ENCODE peak calls at places on chromosomes 16 and 17, in eight cellular contexts. K is ACHN; Q is effector memory CD8-positive, alpha-beta T cell; V is activated gamma-delta T cell treated with anti-CD3 and anti-CD28 coated beads, Interleukin-2, amount 50 U/mL, for 16 hours; X is stimulated activated CD4-positive, alpha-beta T cell treated with anti-CD3 and anti-CD28 coated beads, Interleukin-1b, Interleukin-23, amount 100 ng/mL, for 1 hour; H is LHCN-M2; E is NCI-H226; F is A172. I is an unnamed sample.

GRCh38 chr17:42407289-42407836 is 15.7 kb downstream of the CAVIN1 start:
- DNase-seq in K (peak), Q (peak), V (peak), X (no peak), H (peak), E (peak), F (peak), I (peak)

GRCh38 chr16:15752717-15753488 is 102.9 kb downstream of the NDE1 start:
- DNase-seq in K (no peak), Q (no peak), V (no peak), X (no peak), H (no peak), E (no peak), F (no peak), I (no peak)

GRCh38 chr17:64775701-64776570 is 113.8 kb upstream of the SMURF2 start:
- DNase-seq in K (no peak), Q (no peak), V (no peak), X (no peak), H (peak), E (no peak), F (no peak), I (no peak)

GRCh38 chr16:27273670-27274522 is 5.3 kb upstream of the NSMCE1 start:
- DNase-seq in K (peak), Q (no peak), V (no peak), X (no peak), H (peak), E (no peak), F (peak), I (peak)

GRCh38 chr17:31595076-31595475 is 203.6 kb downstream of the RAB11FIP4 start:
- DNase-seq in K (no peak), Q (no peak), V (no peak), X (no peak), H (peak), E (no peak), F (peak), I (peak)

GRCh38 chr17:76137351-76138233 is 3.5 kb downstream of the FOXJ1 start:
- DNase-seq in K (no peak), Q (no peak), V (no peak), X (no peak), H (no peak), E (no peak), F (no peak), I (no peak)

GRCh38 chr17:10224592-10225195 is 26.3 kb upstream of the GAS7 start:
- DNase-seq in K (no peak), Q (no peak), V (peak), X (no peak), H (no peak), E (no peak), F (no peak), I (no peak)

GRCh38 chr17:81244358-81245023 is 5.4 kb downstream of the NDUFAF8 start:
- DNase-seq in K (no peak), Q (no peak), V (no peak), X (no peak), H (no peak), E (no peak), F (no peak), I (no peak)

GRCh38 chr16:7338826-7339225 is 6.2 kb downstream of the RBFOX1 start:
- DNase-seq in K (no peak), Q (no peak), V (no peak), X (no peak), H (no peak), E (no peak), F (no peak), I (no peak)

GRCh38 chr16:82195917-82196494 is 26.0 kb upstream of the MPHOSPH6 start:
- DNase-seq in K (no peak), Q (no peak), V (no peak), X (no peak), H (no peak), E (no peak), F (no peak), I (no peak)

GRCh38 chr16:8523932-8524331 is 66.4 kb downstream of the TMEM114 start:
- DNase-seq in K (no peak), Q (no peak), V (no peak), X (no peak), H (no peak), E (no peak), F (no peak), I (no peak)

GRCh38 chr17:38464723-38465419 is 36.6 kb downstream of the ARHGAP23 start:
- DNase-seq in K (peak), Q (no peak), V (no peak), X (no peak), H (peak), E (peak), F (peak), I (peak)

GRCh38 chr16:48613061-48613957 is 3.3 kb upstream of the N4BP1 start:
- DNase-seq in K (no peak), Q (peak), V (peak), X (peak), H (no peak), E (peak), F (no peak), I (no peak)

GRCh38 chr17:64991726-64992125 is 64.8 kb downstream of the GNA13 start:
- DNase-seq in K (no peak), Q (no peak), V (no peak), X (no peak), H (no peak), E (no peak), F (no peak), I (no peak)

GRCh38 chr16:50273888-50274770 is 7.8 kb downstream of the ADCY7 start:
- DNase-seq in K (no peak), Q (peak), V (peak), X (no peak), H (no peak), E (no peak), F (no peak), I (no peak)

GRCh38 chr17:74296548-74296936 is 22.5 kb downstream of the DNAI2 start:
- DNase-seq in K (peak), Q (no peak), V (no peak), X (peak), H (peak), E (peak), F (peak), I (peak)

GRCh38 chr16:66569827-66570405 is 3.7 kb downstream of the CMTM1 start:
- DNase-seq in K (no peak), Q (no peak), V (no peak), X (no peak), H (peak), E (peak), F (peak), I (no peak)

GRCh38 chr16:85798901-85799496 is 345 bp downstream of the EMC8 start:
- DNase-seq in K (peak), Q (peak), V (no peak), X (no peak), H (no peak), E (no peak), F (no peak), I (peak)

GRCh38 chr17:7260601-7261376 is 1.5 kb downstream of the CLDN7 start:
- DNase-seq in K (no peak), Q (no peak), V (no peak), X (no peak), H (no peak), E (no peak), F (no peak), I (no peak)

GRCh38 chr17:34637548-34638525 is 58.5 kb downstream of the TMEM132E start:
- DNase-seq in K (peak), Q (peak), V (peak), X (peak), H (peak), E (peak), F (peak), I (peak)

GRCh38 chr16:75420987-75421819 is 12.1 kb downstream of the CFDP1 start:
- DNase-seq in K (peak), Q (no peak), V (no peak), X (no peak), H (peak), E (peak), F (peak), I (no peak)

GRCh38 chr17:69834494-69834893 is 240.5 kb upstream of the KCNJ16 start:
- DNase-seq in K (no peak), Q (no peak), V (no peak), X (no peak), H (no peak), E (no peak), F (no peak), I (no peak)

GRCh38 chr17:62663304-62663703 is 35.8 kb downstream of the MRC2 start:
- DNase-seq in K (no peak), Q (no peak), V (no peak), X (no peak), H (no peak), E (no peak), F (no peak), I (no peak)

GRCh38 chr17:34624767-34625389 is 45.5 kb downstream of the TMEM132E start:
- DNase-seq in K (no peak), Q (no peak), V (no peak), X (no peak), H (no peak), E (no peak), F (no peak), I (no peak)

GRCh38 chr17:60968266-60968665 is 290.6 kb downstream of the BCAS3 start:
- DNase-seq in K (no peak), Q (no peak), V (no peak), X (no peak), H (no peak), E (no peak), F (no peak), I (no peak)